ENCODE peak calls at places on chromosomes 2 and 18, in seven cellular contexts. S is WERI-Rb-1, I is ACHN, F is NCI-H2081, V is kidney, P is ELF-1, C is GM13976. Z is an unnamed sample.

GRCh38 chr18:77111449-77112160 is 21.0 kb downstream of the MBP start:
- DNase-seq in V (peak), C (no peak), P (no peak), F (no peak), S (no peak), I (no peak), Z (no peak)

GRCh38 chr2:20542269-20542668 is 95.4 kb downstream of the RHOB start:
- DNase-seq in P (no peak), V (no peak), C (no peak), S (no peak), I (no peak), F (no peak), Z (no peak)

GRCh38 chr2:121530210-121530562 is 494 bp upstream of the RNU4ATAC start:
- DNase-seq in F (peak), C (peak), S (peak), V (peak), I (peak), P (peak), Z (peak)

GRCh38 chr2:11077411-11077810 is 77.9 kb upstream of the SLC66A3 start:
- DNase-seq in I (no peak), V (no peak), F (no peak), S (no peak), C (no peak), P (no peak), Z (no peak)

GRCh38 chr18:5500158-5500939 is 43.4 kb downstream of the EPB41L3 start:
- DNase-seq in F (no peak), P (no peak), C (no peak), V (no peak), S (no peak), I (no peak), Z (no peak)

GRCh38 chr2:38076710-38077430 is 919 bp upstream of the CYP1B1 start:
- DNase-seq in F (peak), S (peak), V (peak), I (peak), C (peak), P (peak), Z (no peak)

GRCh38 chr18:9147440-9148238 is 11.1 kb downstream of the ANKRD12 start:
- DNase-seq in I (peak), P (peak), V (no peak), C (peak), F (peak), S (peak), Z (peak)

GRCh38 chr18:24267878-24268277 is 129.0 kb downstream of the CABYR start:
- DNase-seq in C (no peak), F (no peak), V (no peak), I (no peak), S (no peak), P (no peak), Z (no peak)

GRCh38 chr2:160214461-160215055 is 14.5 kb upstream of the ITGB6 start:
- DNase-seq in P (peak), C (no peak), S (no peak), I (peak), V (no peak), F (no peak), Z (no peak)

Z was measured in NCI-H446 treated with DMSO at 0.1 percent for 48 hours.